ENCODE peak calls at places on chromosome 16, in nine cellular contexts. Z is spleen; J is EL; K is C1 segment of cervical spinal cord; V is CD4-positive, alpha-beta T cell; N is WTC11; H is fibroblast of pulmonary artery; L is osteoblast; T is activated effector memory CD4-positive, alpha-beta T cell treated with Interleukin-2 at 50 U/mL for 16 hours. I is an unnamed sample.

GRCh38 chr16:20884240-20884556 is 16.0 kb downstream of the DCUN1D3 start:
- DNase-seq in Z (no peak), J (peak; percentile 40), K (no peak), V (no peak), N (no peak), H (peak; percentile 73), L (peak; percentile 15), T (no peak), I (no peak)

GRCh38 chr16:22874394-22874793 is 60.4 kb downstream of the HS3ST2 start:
- DNase-seq in Z (no peak), J (no peak), K (no peak), V (no peak), N (no peak), H (no peak), L (no peak), T (no peak), I (no peak)

GRCh38 chr16:52383071-52383470 is 163.9 kb downstream of the TOX3 start:
- DNase-seq in Z (no peak), J (no peak), K (no peak), V (no peak), N (no peak), H (no peak), L (no peak), T (no peak), I (no peak)

GRCh38 chr16:50434872-50435478 is 66.2 kb upstream of the BRD7 start:
- DNase-seq in Z (no peak), J (no peak), K (no peak), V (no peak), N (no peak), H (no peak), L (no peak), T (no peak), I (no peak)

GRCh38 chr16:53378138-53378537 is 56.1 kb upstream of the RBL2 start:
- DNase-seq in Z (no peak), J (no peak), K (no peak), V (no peak), N (no peak), H (no peak), L (peak; percentile 3), T (no peak), I (no peak)

GRCh38 chr16:11200523-11201063 is 55.4 kb downstream of the SOCS1 start:
- DNase-seq in Z (no peak), J (no peak), K (no peak), V (no peak), N (no peak), H (no peak), L (peak; percentile 17), T (no peak), I (no peak)

GRCh38 chr16:57786632-57787518 is 15.4 kb downstream of the KIFC3 start:
- DNase-seq in Z (no peak), J (no peak), K (peak; percentile 65), V (no peak), N (no peak), H (no peak), L (peak; percentile 72), T (no peak), I (no peak)

GRCh38 chr16:21684199-21684598 is 20.4 kb downstream of the OTOA start:
- DNase-seq in Z (no peak), J (no peak), K (no peak), V (peak; percentile 15), N (peak; percentile 66), H (peak; percentile 4), L (no peak), T (no peak), I (no peak)

GRCh38 chr16:30354423-30355143 is 525 bp downstream of the CD2BP2 start:
- DNase-seq in Z (peak; percentile 78), J (no peak), K (no peak), V (no peak), N (peak; percentile 53), H (no peak), L (peak; percentile 92), T (no peak), I (no peak)

GRCh38 chr16:20415541-20415940 is 6.2 kb downstream of the ACSM5 start:
- DNase-seq in Z (no peak), J (no peak), K (no peak), V (no peak), N (no peak), H (no peak), L (no peak), T (no peak), I (no peak)

GRCh38 chr16:75078886-75079285 is 37.7 kb downstream of the LDHD start:
- DNase-seq in Z (no peak), J (no peak), K (no peak), V (no peak), N (no peak), H (no peak), L (no peak), T (no peak), I (no peak)

GRCh38 chr16:23252310-23252709 is 49.8 kb upstream of the SCNN1B start:
- DNase-seq in Z (no peak), J (no peak), K (no peak), V (no peak), N (no peak), H (no peak), L (no peak), T (no peak), I (no peak)

GRCh38 chr16:66043326-66043725 is 323.2 kb upstream of the CDH5 start:
- DNase-seq in Z (no peak), J (no peak), K (no peak), V (no peak), N (no peak), H (no peak), L (no peak), T (no peak), I (no peak)

GRCh38 chr16:12538667-12539081 is 265.0 kb downstream of the CPPED1 start:
- DNase-seq in Z (no peak), J (no peak), K (no peak), V (no peak), N (no peak), H (no peak), L (no peak), T (no peak), I (no peak)

GRCh38 chr16:35741546-35741945 is 2282.1 kb downstream of the TP53TG3F start:
- DNase-seq in Z (no peak), J (no peak), K (no peak), V (no peak), N (no peak), H (no peak), L (peak; percentile 14), T (no peak), I (no peak)

GRCh38 chr16:24041834-24042631 is 206.2 kb downstream of the PRKCB start:
- DNase-seq in Z (peak; percentile 84), J (peak; percentile 56), K (peak; percentile 54), V (peak; percentile 67), N (peak; percentile 83), H (peak; percentile 60), L (peak; percentile 90), T (peak; percentile 63), I (peak; percentile 67)

GRCh38 chr16:79632289-79632688 is 31.8 kb upstream of the MAF start:
- DNase-seq in Z (no peak), J (no peak), K (no peak), V (no peak), N (no peak), H (no peak), L (no peak), T (no peak), I (no peak)

GRCh38 chr16:10888320-10888937 is 11.4 kb downstream of the CIITA start:
- DNase-seq in Z (peak; percentile 88), J (no peak), K (peak; percentile 13), V (no peak), N (no peak), H (no peak), L (no peak), T (no peak), I (no peak)

GRCh38 chr16:528111-529011 is 849 bp downstream of the CAPN15 start:
- DNase-seq in Z (peak; percentile 88), J (peak; percentile 88), K (no peak), V (no peak), N (peak; percentile 44), H (peak; percentile 68), L (peak; percentile 95), T (peak; percentile 16), I (peak; percentile 24)

GRCh38 chr16:85398688-85399582 is 214.2 kb upstream of the GSE1 start:
- DNase-seq in Z (peak; percentile 33), J (no peak), K (no peak), V (no peak), N (peak; percentile 1), H (no peak), L (no peak), T (no peak), I (no peak)

GRCh38 chr16:2979669-2980226 is 498 bp downstream of the PKMYT1 start:
- DNase-seq in Z (no peak), J (peak; percentile 45), K (no peak), V (no peak), N (peak; percentile 63), H (no peak), L (peak; percentile 90), T (no peak), I (peak; percentile 38)

GRCh38 chr16:35559911-35560636 is 2100.7 kb downstream of the TP53TG3F start:
- DNase-seq in Z (no peak), J (no peak), K (no peak), V (no peak), N (no peak), H (no peak), L (no peak), T (no peak), I (no peak)

GRCh38 chr16:66886346-66886745 is 6.0 kb downstream of the PDP2 start:
- DNase-seq in Z (no peak), J (peak; percentile 39), K (no peak), V (no peak), N (no peak), H (no peak), L (no peak), T (no peak), I (no peak)

GRCh38 chr16:69501956-69502457 is 63.8 kb upstream of the NFAT5 start:
- DNase-seq in Z (no peak), J (no peak), K (no peak), V (no peak), N (no peak), H (peak; percentile 13), L (no peak), T (no peak), I (no peak)

GRCh38 chr16:29645699-29646187 is 17.3 kb upstream of the SPN start:
- DNase-seq in Z (no peak), J (peak; percentile 19), K (no peak), V (no peak), N (no peak), H (peak; percentile 25), L (peak; percentile 32), T (no peak), I (no peak)

GRCh38 chr16:75072239-75072947 is 44.2 kb downstream of the LDHD start:
- DNase-seq in Z (no peak), J (no peak), K (no peak), V (no peak), N (no peak), H (no peak), L (no peak), T (no peak), I (no peak)

GRCh38 chr16:1983544-1984346 is at the start of gene GFER:
- DNase-seq in Z (peak; percentile 96), J (peak; percentile 92), K (peak; percentile 85), V (peak; percentile 48), N (peak; percentile 95), H (peak; percentile 96), L (peak; percentile 100), T (peak; percentile 58), I (peak; percentile 76)

GRCh38 chr16:49127103-49127502 is 154.5 kb downstream of the CBLN1 start:
- DNase-seq in Z (no peak), J (no peak), K (no peak), V (no peak), N (peak; percentile 48), H (no peak), L (no peak), T (no peak), I (no peak)

GRCh38 chr16:85583491-85584181 is 29.5 kb upstream of the GSE1 start:
- DNase-seq in Z (no peak), J (peak; percentile 79), K (no peak), V (no peak), N (no peak), H (peak; percentile 69), L (peak; percentile 89), T (no peak), I (no peak)

GRCh38 chr16:69839240-69839688 is 77.1 kb downstream of the WWP2 start:
- DNase-seq in Z (no peak), J (no peak), K (peak; percentile 27), V (no peak), N (no peak), H (no peak), L (peak; percentile 14), T (no peak), I (no peak)

GRCh38 chr16:67843343-67843765 is 1.2 kb downstream of the THAP11 start:
- DNase-seq in Z (no peak), J (peak; percentile 46), K (peak; percentile 44), V (no peak), N (no peak), H (no peak), L (peak; percentile 89), T (no peak), I (no peak)

I was measured in activated T-helper 2 cell treated with anti-CD3 and anti-CD28 coated beads, Interferon-gamma antibody, Interleukin-2, Interleukin-4, amounts not matched to agents 10 μg/mL and 5 μg/mL and 100 μg/mL, durations not matched to agents 14 hours and 24 hours and 36 hours.